ENCODE peak calls at places on chromosomes 4 and X, in ten cellular contexts. K is stimulated activated CD8-positive, alpha-beta memory T cell treated with anti-CD3 and anti-CD28 coated beads, Interleukin-7, amount 100 ng/mL, for 24 hours; B is cardiac septum; U is HFFc6; S is stimulated activated CD4-positive, alpha-beta T cell treated with anti-CD3 and anti-CD28 coated beads, TNF-alpha, amount 100 ng/mL, for 4 hours; I is T-helper 9 cell; Q is GM23338; W is stimulated activated naive B cell treated with anti-CD40 and anti-IgM and Interleukin-4, amounts not matched to agents 10 μg/mL and 1 μg/mL and 100 μg/mL, for 72 hours; O is HT1080; E is lung microvascular endothelial cell. J is an unnamed sample.

GRCh38 chrX:103607385-103608304 is at the start of gene TCEAL3:
- DNase-seq in K (no peak), B (no peak), U (no peak), S (peak), I (peak), Q (peak), W (peak), O (peak), E (peak), J (peak)

GRCh38 chrX:24676403-24677024 is 17.2 kb upstream of the POLA1 start:
- DNase-seq in K (no peak), B (no peak), U (no peak), S (no peak), I (no peak), Q (peak), W (no peak), O (no peak), E (peak), J (peak)

GRCh38 chr4:139921551-139922184 is 232.3 kb downstream of the MAML3 start:
- DNase-seq in K (no peak), B (no peak), U (no peak), S (no peak), I (no peak), Q (no peak), W (no peak), O (no peak), E (peak), J (no peak)

GRCh38 chr4:71251266-71251665 is 87.6 kb upstream of the SLC4A4 start:
- DNase-seq in K (no peak), B (no peak), U (peak), S (no peak), I (no peak), Q (no peak), W (no peak), O (no peak), E (no peak), J (peak)

GRCh38 chrX:151970661-151971060 is 3.8 kb downstream of the GABRE start:
- DNase-seq in K (no peak), B (no peak), U (peak), S (no peak), I (no peak), Q (no peak), W (no peak), O (peak), E (peak), J (peak)

GRCh38 chrX:149568701-149569296 is 18.5 kb downstream of the MAGEA9B start:
- DNase-seq in K (no peak), B (no peak), U (no peak), S (no peak), I (no peak), Q (no peak), W (no peak), O (no peak), E (no peak), J (no peak)

GRCh38 chrX:33892670-33893069 is 239.4 kb downstream of the FAM47A start:
- DNase-seq in K (no peak), B (no peak), U (no peak), S (no peak), I (no peak), Q (no peak), W (no peak), O (no peak), E (no peak), J (no peak)

GRCh38 chr4:9916937-9917336 is 104.4 kb downstream of the SLC2A9 start:
- DNase-seq in K (no peak), B (no peak), U (no peak), S (no peak), I (no peak), Q (no peak), W (no peak), O (no peak), E (no peak), J (no peak)

GRCh38 chrX:39652336-39652735 is 445.4 kb downstream of the BCOR start:
- DNase-seq in K (peak), B (no peak), U (no peak), S (no peak), I (no peak), Q (peak), W (no peak), O (no peak), E (peak), J (peak)

GRCh38 chr4:151488968-151489367 is 80.0 kb downstream of the FHIP1A start:
- DNase-seq in K (no peak), B (no peak), U (no peak), S (no peak), I (no peak), Q (no peak), W (no peak), O (no peak), E (no peak), J (no peak)

GRCh38 chr4:140296335-140296753 is 77.1 kb upstream of the SCOC start:
- DNase-seq in K (no peak), B (no peak), U (peak), S (no peak), I (no peak), Q (no peak), W (no peak), O (peak), E (peak), J (peak)